ENCODE peak calls at places on chromosomes 13 and 19, in six cellular contexts. W is NCI-H146, Z is endothelial cell, P is AG04450, L is T-helper 2 cell, H is hepatocyte. F is an unnamed sample.

GRCh38 chr19:47095707-47096704 is 17.6 kb downstream of the ZC3H4 start:
- DNase-seq in W (no peak), Z (no peak), P (no peak), L (no peak), H (peak; percentile 92), F (no peak)

GRCh38 chr19:342801-343421 is 1.7 kb downstream of the MIER2 start:
- DNase-seq in W (no peak), Z (no peak), P (peak; percentile 65), L (no peak), H (no peak), F (no peak)

GRCh38 chr19:17330546-17331253 is 4.0 kb downstream of the ANO8 start:
- DNase-seq in W (no peak), Z (no peak), P (no peak), L (no peak), H (peak; percentile 3), F (no peak)

GRCh38 chr19:54952591-54953344 is 5.4 kb upstream of the NLRP7 start:
- DNase-seq in W (no peak), Z (no peak), P (no peak), L (no peak), H (no peak), F (no peak)

GRCh38 chr13:67259208-67259607 is 29.1 kb upstream of the PCDH9 start:
- DNase-seq in W (no peak), Z (no peak), P (no peak), L (no peak), H (no peak), F (no peak)

GRCh38 chr19:16363133-16363851 is 38.7 kb downstream of the KLF2 start:
- DNase-seq in W (no peak), Z (no peak), P (no peak), L (no peak), H (peak; percentile 64), F (no peak)

GRCh38 chr19:972281-972680 is 11.9 kb upstream of the WDR18 start:
- DNase-seq in W (no peak), Z (no peak), P (no peak), L (no peak), H (no peak), F (no peak)

GRCh38 chr19:38660724-38661123 is 13.3 kb downstream of the ACTN4 start:
- DNase-seq in W (no peak), Z (no peak), P (no peak), L (no peak), H (no peak), F (no peak)

GRCh38 chr13:114146173-114146572 is 13.8 kb upstream of the RASA3 start:
- DNase-seq in W (no peak), Z (no peak), P (no peak), L (no peak), H (no peak), F (no peak)

GRCh38 chr13:71209217-71209616 is 657.8 kb downstream of the DACH1 start:
- DNase-seq in W (no peak), Z (no peak), P (no peak), L (no peak), H (no peak), F (no peak)

GRCh38 chr19:45601524-45602522 is at the start of gene GPR4:
- DNase-seq in W (peak; percentile 42), Z (peak; percentile 64), P (no peak), L (no peak), H (peak; percentile 45), F (no peak)

GRCh38 chr13:31331051-31331450 is 131.3 kb downstream of the B3GLCT start:
- DNase-seq in W (no peak), Z (no peak), P (no peak), L (no peak), H (no peak), F (no peak)

GRCh38 chr13:26300140-26300539 is 46.2 kb downstream of the CDK8 start:
- DNase-seq in W (no peak), Z (no peak), P (no peak), L (no peak), H (no peak), F (no peak)

GRCh38 chr13:76725211-76725610 is 161.0 kb downstream of the KCTD12 start:
- DNase-seq in W (no peak), Z (no peak), P (no peak), L (no peak), H (no peak), F (no peak)

GRCh38 chr19:5058456-5059190 is 89.7 kb downstream of the KDM4B start:
- DNase-seq in W (no peak), Z (no peak), P (no peak), L (no peak), H (no peak), F (no peak)

GRCh38 chr19:40610396-40611064 is 9.4 kb downstream of the LTBP4 start:
- DNase-seq in W (no peak), Z (no peak), P (no peak), L (peak; percentile 43), H (no peak), F (peak; percentile 66)

GRCh38 chr13:72384879-72385278 is 342.6 kb downstream of the MZT1 start:
- DNase-seq in W (no peak), Z (no peak), P (no peak), L (no peak), H (peak; percentile 13), F (no peak)

GRCh38 chr13:48500652-48501197 is 32.2 kb downstream of the RCBTB2 start:
- DNase-seq in W (peak; percentile 4), Z (no peak), P (peak; percentile 81), L (no peak), H (peak; percentile 64), F (no peak)

GRCh38 chr13:80463673-80464352 is 122.9 kb upstream of the SPRY2 start:
- DNase-seq in W (no peak), Z (no peak), P (no peak), L (no peak), H (no peak), F (no peak)

GRCh38 chr19:43699506-43700367 is 16.1 kb upstream of the IRGC start:
- DNase-seq in W (peak; percentile 56), Z (peak; percentile 36), P (no peak), L (no peak), H (peak; percentile 67), F (no peak)

GRCh38 chr13:76586842-76587241 is 299.4 kb downstream of the KCTD12 start:
- DNase-seq in W (no peak), Z (no peak), P (no peak), L (no peak), H (no peak), F (no peak)

GRCh38 chr13:35720690-35721554 is 244.4 kb upstream of the MAB21L1 start:
- DNase-seq in W (peak; percentile 66), Z (peak; percentile 75), P (no peak), L (no peak), H (peak; percentile 78), F (no peak)

GRCh38 chr19:33052352-33052972 is 12.2 kb downstream of the RHPN2 start:
- DNase-seq in W (no peak), Z (no peak), P (no peak), L (no peak), H (peak; percentile 69), F (no peak)

GRCh38 chr13:98044301-98044700 is 90.8 kb downstream of the IPO5 start:
- DNase-seq in W (no peak), Z (no peak), P (no peak), L (no peak), H (no peak), F (no peak)

GRCh38 chr19:15934332-15935078 is at the start of gene CYP4F11:
- DNase-seq in W (no peak), Z (no peak), P (no peak), L (no peak), H (no peak), F (no peak)

GRCh38 chr13:29849731-29850212 is 645 bp downstream of the UBL3 start:
- DNase-seq in W (peak; percentile 64), Z (peak; percentile 56), P (no peak), L (no peak), H (peak; percentile 82), F (peak; percentile 18)

GRCh38 chr19:35045667-35046300 is 4.3 kb downstream of the HPN start:
- DNase-seq in W (peak; percentile 17), Z (peak; percentile 36), P (no peak), L (no peak), H (peak; percentile 19), F (peak; percentile 47)

F was measured in memory B cell.